ENCODE peak calls at places on chromosome 7, in nine cellular contexts. D is substantia nigra; Q is BJ; G is activated CD4-positive, alpha-beta T cell treated with anti-CD3 and anti-CD28 coated beads, Interleukin-2, amount 10 ng/mL, durations not matched to agents 7 days and 5 days; I is activated CD8-positive, alpha-beta memory T cell treated with anti-CD3 and anti-CD28 coated beads for 24 hours; M is stimulated activated CD4-positive, alpha-beta T cell treated with anti-CD3 and anti-CD28 coated beads, TNF-alpha, amount 100 ng/mL, for 4 hours; L is GM12865; F is left lobe of liver; N is tibial artery. C is an unnamed sample.

GRCh38 chr7:12719141-12719919 is 31.9 kb downstream of the ARL4A start:
- DNase-seq in D (no peak), Q (peak), G (no peak), I (no peak), M (no peak), L (no peak), F (no peak), N (peak), C (peak)

GRCh38 chr7:92135100-92135429 is 788 bp upstream of the CYP51A1 start:
- DNase-seq in D (no peak), Q (no peak), G (peak), I (no peak), M (no peak), L (peak), F (peak), N (no peak), C (peak)

GRCh38 chr7:70590126-70590854 is 541.7 kb upstream of the GALNT17 start:
- DNase-seq in D (no peak), Q (no peak), G (no peak), I (no peak), M (no peak), L (peak), F (no peak), N (no peak), C (no peak)

GRCh38 chr7:132548489-132549078 is 27.7 kb downstream of the PLXNA4 start:
- DNase-seq in D (no peak), Q (peak), G (no peak), I (no peak), M (no peak), L (no peak), F (no peak), N (no peak), C (no peak)

GRCh38 chr7:101589052-101589451 is 40.0 kb downstream of the MYL10 start:
- DNase-seq in D (no peak), Q (no peak), G (no peak), I (peak), M (no peak), L (no peak), F (peak), N (no peak), C (no peak)

GRCh38 chr7:134714791-134715190 is 64.6 kb upstream of the CALD1 start:
- DNase-seq in D (no peak), Q (no peak), G (no peak), I (no peak), M (no peak), L (no peak), F (no peak), N (no peak), C (no peak)

GRCh38 chr7:45203947-45204445 is 46.4 kb downstream of the RAMP3 start:
- DNase-seq in D (no peak), Q (peak), G (peak), I (no peak), M (no peak), L (peak), F (no peak), N (no peak), C (peak)

GRCh38 chr7:104805449-104806317 is 208.3 kb upstream of the KMT2E start:
- DNase-seq in D (peak), Q (no peak), G (no peak), I (no peak), M (no peak), L (no peak), F (no peak), N (no peak), C (no peak)

GRCh38 chr7:134502463-134502862 is 24.9 kb upstream of the AKR1B10 start:
- DNase-seq in D (peak), Q (no peak), G (no peak), I (no peak), M (no peak), L (no peak), F (no peak), N (peak), C (no peak)

GRCh38 chr7:55170335-55170734 is 151.5 kb downstream of the EGFR start:
- DNase-seq in D (no peak), Q (no peak), G (no peak), I (no peak), M (no peak), L (no peak), F (peak), N (no peak), C (no peak)

GRCh38 chr7:91233201-91233600 is 31.0 kb upstream of the FZD1 start:
- DNase-seq in D (no peak), Q (no peak), G (no peak), I (no peak), M (no peak), L (no peak), F (no peak), N (no peak), C (no peak)

GRCh38 chr7:98283127-98283886 is 1.8 kb downstream of the BRI3 start:
- DNase-seq in D (peak), Q (no peak), G (no peak), I (no peak), M (no peak), L (no peak), F (no peak), N (peak), C (peak)

GRCh38 chr7:99108615-99109014 is 35.3 kb downstream of the SMURF1 start:
- DNase-seq in D (no peak), Q (no peak), G (no peak), I (no peak), M (no peak), L (no peak), F (no peak), N (no peak), C (no peak)

GRCh38 chr7:139995034-139995915 is 67.5 kb downstream of the PARP12 start:
- DNase-seq in D (peak), Q (no peak), G (no peak), I (no peak), M (no peak), L (no peak), F (peak), N (no peak), C (no peak)

GRCh38 chr7:64999165-65000004 is 7.1 kb downstream of the ERV3-1 start:
- DNase-seq in D (no peak), Q (no peak), G (no peak), I (no peak), M (no peak), L (peak), F (peak), N (peak), C (peak)

GRCh38 chr7:30322656-30323355 is 38.4 kb downstream of the ZNRF2 start:
- DNase-seq in D (no peak), Q (no peak), G (peak), I (no peak), M (no peak), L (peak), F (no peak), N (no peak), C (peak)

GRCh38 chr7:67738-68395 is 124.5 kb upstream of the FAM20C start:
- DNase-seq in D (no peak), Q (no peak), G (no peak), I (no peak), M (no peak), L (no peak), F (no peak), N (no peak), C (no peak)

GRCh38 chr7:85733163-85733915 is 546.5 kb upstream of the SEMA3D start:
- DNase-seq in D (no peak), Q (no peak), G (no peak), I (no peak), M (no peak), L (no peak), F (no peak), N (no peak), C (no peak)

GRCh38 chr7:1361756-1362125 is 97.5 kb downstream of the MICALL2 start:
- DNase-seq in D (no peak), Q (no peak), G (no peak), I (no peak), M (no peak), L (no peak), F (no peak), N (no peak), C (no peak)

GRCh38 chr7:137755846-137756685 is 90.7 kb downstream of the DGKI start:
- DNase-seq in D (no peak), Q (no peak), G (no peak), I (no peak), M (no peak), L (peak), F (no peak), N (no peak), C (no peak)

GRCh38 chr7:155104913-155105312 is 34.8 kb downstream of the HTR5A start:
- DNase-seq in D (no peak), Q (no peak), G (no peak), I (no peak), M (no peak), L (no peak), F (no peak), N (no peak), C (no peak)

GRCh38 chr7:138097064-138097741 is 20.9 kb downstream of the AKR1D1 start:
- DNase-seq in D (no peak), Q (no peak), G (peak), I (no peak), M (no peak), L (peak), F (no peak), N (no peak), C (peak)

GRCh38 chr7:133853706-133854276 is 273.3 kb upstream of the LRGUK start:
- DNase-seq in D (peak), Q (peak), G (peak), I (no peak), M (no peak), L (peak), F (no peak), N (no peak), C (peak)

GRCh38 chr7:151518105-151518780 is 1.5 kb downstream of the RHEB start:
- DNase-seq in D (peak), Q (no peak), G (peak), I (peak), M (peak), L (peak), F (peak), N (peak), C (peak)

GRCh38 chr7:134865001-134865845 is 85.8 kb downstream of the CALD1 start:
- DNase-seq in D (no peak), Q (no peak), G (peak), I (no peak), M (no peak), L (peak), F (no peak), N (no peak), C (peak)

GRCh38 chr7:151796871-151797270 is 80.0 kb downstream of the PRKAG2 start:
- DNase-seq in D (no peak), Q (no peak), G (no peak), I (no peak), M (no peak), L (no peak), F (no peak), N (no peak), C (no peak)

GRCh38 chr7:36283711-36284130 is 105.9 kb upstream of the ANLN start:
- DNase-seq in D (peak), Q (no peak), G (no peak), I (no peak), M (no peak), L (peak), F (peak), N (peak), C (peak)